ENCODE peak calls at places on chromosome 1, in six cellular contexts. K, O, G, Q, Z and U are unnamed samples.

GRCh38 chr1:117967900-117968299 is 38.4 kb downstream of the WDR3 start:
- DNase-seq in Z (no peak), Q (no peak), O (no peak), K (no peak), G (no peak), U (no peak)

GRCh38 chr1:53526451-53527101 is 67.4 kb downstream of the DMRTB1 start:
- DNase-seq in G (no peak), K (no peak), O (no peak), Z (no peak), Q (no peak), U (peak)

GRCh38 chr1:71719330-71719729 is 563.0 kb downstream of the NEGR1 start:
- DNase-seq in Z (no peak), Q (no peak), K (no peak), G (no peak), O (no peak), U (no peak)

GRCh38 chr1:46522184-46522968 is 29.1 kb downstream of the KNCN start:
- DNase-seq in Q (peak), O (no peak), K (no peak), Z (no peak), G (no peak), U (peak)

GRCh38 chr1:108695515-108695914 is 3.4 kb downstream of the PRPF38B start:
- DNase-seq in Z (no peak), Q (no peak), K (no peak), O (no peak), G (no peak), U (no peak)

GRCh38 chr1:180501865-180502360 is 464 bp downstream of the ACBD6 start:
- DNase-seq in Z (no peak), Q (no peak), O (peak), G (no peak), K (peak), U (no peak)

GRCh38 chr1:35567947-35568558 is 5.1 kb upstream of the TFAP2E start:
- DNase-seq in Q (no peak), O (no peak), G (no peak), K (no peak), Z (no peak), U (no peak)

GRCh38 chr1:10662824-10663667 is 133.4 kb downstream of the CASZ1 start:
- DNase-seq in K (no peak), G (no peak), O (no peak), Z (no peak), Q (no peak), U (no peak)

GRCh38 chr1:115764541-115764940 is 4.0 kb downstream of the CASQ2 start:
- DNase-seq in Z (no peak), G (no peak), O (peak), K (no peak), Q (peak), U (no peak)

GRCh38 chr1:45317163-45317562 is 9.5 kb upstream of the HPDL start:
- DNase-seq in G (no peak), Z (no peak), K (no peak), Q (no peak), O (no peak), U (no peak)

GRCh38 chr1:3172431-3173112 is 103.6 kb downstream of the PRDM16 start:
- DNase-seq in Q (no peak), K (no peak), O (no peak), Z (no peak), G (no peak), U (no peak)

GRCh38 chr1:46274224-46275029 is 26.9 kb downstream of the RAD54L start:
- DNase-seq in K (no peak), O (peak), Q (no peak), Z (no peak), G (no peak), U (no peak)

GRCh38 chr1:21289700-21290545 is at the start of gene ECE1:
- DNase-seq in Q (peak), G (peak), O (peak), Z (no peak), K (peak), U (no peak)

GRCh38 chr1:5253036-5253435 is 598.6 kb downstream of the AJAP1 start:
- DNase-seq in K (no peak), Z (no peak), O (no peak), G (no peak), Q (no peak), U (no peak)

GRCh38 chr1:209076688-209077087 is 506.8 kb upstream of the CAMK1G start:
- DNase-seq in G (no peak), Z (no peak), Q (peak), O (peak), K (no peak), U (no peak)

GRCh38 chr1:13628711-13629110 is 45.1 kb downstream of the PDPN start:
- DNase-seq in O (no peak), Q (no peak), K (no peak), G (no peak), Z (no peak), U (no peak)